ENCODE peak calls at places on chromosomes 2 and 18, in four cellular contexts. T is stomach, X is GM23338, P is HCT116. I is an unnamed sample.

GRCh38 chr2:30272761-30273573 is 41.6 kb downstream of the LBH start:
- DNase-seq in P (no peak), X (no peak), T (no peak), I (no peak)

GRCh38 chr2:102030855-102031527 is 39.2 kb downstream of the IL1R2 start:
- DNase-seq in T (no peak), P (no peak), X (no peak), I (no peak)

GRCh38 chr18:47345291-47345690 is 93.8 kb upstream of the SKOR2 start:
- DNase-seq in T (no peak), P (no peak), X (no peak), I (no peak)

GRCh38 chr2:36423172-36423571 is 67.6 kb downstream of the CRIM1 start:
- DNase-seq in X (no peak), T (no peak), P (no peak), I (no peak)

GRCh38 chr2:175630319-175631246 is 371.5 kb downstream of the LNPK start:
- DNase-seq in X (peak; percentile 4), T (no peak), P (no peak), I (no peak)

GRCh38 chr2:48259811-48260210 is 270.1 kb upstream of the STON1 start:
- DNase-seq in T (no peak), X (no peak), P (no peak), I (no peak)

GRCh38 chr2:177489719-177490301 is 97.2 kb downstream of the AGPS start:
- DNase-seq in P (peak; percentile 8), T (no peak), X (peak; percentile 68), I (no peak)

GRCh38 chr2:53584986-53585385 is 182.6 kb upstream of the CHAC2 start:
- DNase-seq in P (no peak), X (no peak), T (no peak), I (no peak)

GRCh38 chr2:206982360-206982759 is 43.0 kb downstream of the CPO start:
- DNase-seq in P (no peak), T (no peak), X (no peak), I (no peak)

GRCh38 chr2:118967124-118967880 is 25.3 kb downstream of the MARCO start:
- DNase-seq in X (no peak), T (no peak), P (no peak), I (no peak)
- H3K27ac ChIP-seq in X (no peak overlapping the region), T (no peak overlapping the region), P (no peak overlapping the region), I (no peak overlapping the region)

DNA sequence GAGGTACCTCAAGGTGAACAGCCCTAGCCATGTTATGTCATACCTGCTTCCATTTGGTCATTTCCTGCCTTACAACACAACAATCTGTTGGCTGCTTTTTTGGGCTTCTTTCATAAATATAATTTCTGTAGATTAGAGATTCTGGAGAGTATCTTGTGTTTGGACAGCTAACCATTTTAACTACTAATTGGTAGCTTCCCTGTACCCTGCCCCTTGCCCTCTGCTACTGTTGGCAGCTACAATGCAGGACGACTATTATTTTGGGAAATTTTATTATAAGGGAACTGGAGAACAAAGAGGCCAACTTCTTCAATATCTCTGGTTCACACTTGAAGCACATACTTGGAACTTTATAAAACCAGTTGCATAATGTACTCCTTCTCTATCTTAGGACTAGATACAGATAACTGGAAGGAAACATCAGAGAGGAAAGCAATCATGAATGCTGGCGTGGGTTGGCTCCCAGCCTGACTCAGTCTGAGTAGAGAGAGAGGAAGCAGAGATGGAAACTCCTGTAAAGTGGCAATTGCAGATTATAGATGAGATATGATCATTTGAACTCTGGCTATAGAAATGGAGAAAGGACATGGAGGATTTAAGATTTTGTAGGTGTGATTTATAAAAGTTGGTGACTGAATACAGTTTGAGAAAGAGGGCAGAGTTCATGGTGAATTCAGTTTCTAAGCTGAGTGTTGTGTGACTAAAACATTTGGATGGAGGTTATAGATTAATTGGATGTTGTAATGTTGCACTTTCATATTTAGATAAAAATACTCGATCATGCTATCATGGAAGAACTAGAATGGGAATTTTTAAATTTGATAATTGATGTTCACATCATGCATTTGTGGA is 74.5 kb downstream of the MDH1 start:
- DNase-seq in P (no peak), X (no peak), T (no peak), I (no peak)
- H3K4me1 ChIP-seq in P (no peaks in the 10 kb centered on the region), X (peaks cover 19% of the 10 kb centered on the region), T (no peaks in the 10 kb centered on the region), I (no peaks in the 10 kb centered on the region)

GRCh38 chr2:43186679-43187374 is 39.6 kb downstream of the ZFP36L2 start:
- DNase-seq in T (no peak), P (no peak), X (peak; percentile 57), I (no peak)

GRCh38 chr2:43185146-43185545 is 41.3 kb downstream of the ZFP36L2 start:
- DNase-seq in X (no peak), T (no peak), P (peak; percentile 69), I (no peak)

GRCh38 chr2:43184339-43184895 is 42.0 kb downstream of the ZFP36L2 start:
- DNase-seq in P (peak; percentile 93), T (no peak), X (no peak), I (peak; percentile 39)

GRCh38 chr2:43188561-43189386 is 37.6 kb downstream of the ZFP36L2 start:
- DNase-seq in T (no peak), X (no peak), P (no peak), I (no peak)

GRCh38 chr2:43186321-43186678 is 40.1 kb downstream of the ZFP36L2 start:
- DNase-seq in T (no peak), X (no peak), P (no peak), I (no peak)
- H3K27ac ChIP-seq in T (no peak overlapping the region), X (no peak overlapping the region), P (peak overlapping the region; percentile 51), I (no peak overlapping the region)

GRCh38 chr2:28096421-28096820 is 205.9 kb downstream of the BABAM2 start:
- DNase-seq in X (no peak), T (no peak), P (no peak), I (no peak)

GRCh38 chr2:28101123-28101522 is 210.6 kb downstream of the BABAM2 start:
- DNase-seq in X (no peak), P (no peak), T (no peak), I (no peak)

GRCh38 chr2:28102455-28102874 is 211.9 kb downstream of the BABAM2 start:
- DNase-seq in P (no peak), X (no peak), T (no peak), I (no peak)

GRCh38 chr2:28103611-28104010 is 213.1 kb downstream of the BABAM2 start:
- DNase-seq in X (no peak), T (no peak), P (no peak), I (no peak)

DNA sequence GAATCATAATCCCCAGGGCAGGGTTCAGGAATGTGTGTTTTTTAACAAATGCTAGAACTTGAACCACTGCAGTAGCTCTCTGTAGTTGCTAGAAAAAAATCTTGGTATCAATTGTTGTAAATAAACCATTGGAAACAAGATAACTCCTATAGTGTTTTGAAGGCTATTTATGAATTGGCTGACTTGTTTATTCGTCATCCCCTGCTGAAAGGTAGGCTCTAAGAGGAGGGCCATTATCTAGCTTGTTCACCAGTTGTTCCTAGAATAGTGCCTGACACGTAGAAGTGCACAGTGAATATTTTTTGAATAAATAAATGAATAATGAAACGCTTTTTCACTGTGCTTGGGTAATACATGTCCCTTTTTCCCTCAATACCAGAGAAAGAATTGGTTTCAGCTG is 211.4 kb downstream of the BABAM2 start:
- DNase-seq in X (no peak), T (no peak), P (no peak), I (no peak)
- H3K4me1 ChIP-seq in X (no peaks in the 10 kb centered on the region), T (peaks cover 10% of the 10 kb centered on the region), P (no peaks in the 10 kb centered on the region), I (no peaks in the 10 kb centered on the region)

DNA sequence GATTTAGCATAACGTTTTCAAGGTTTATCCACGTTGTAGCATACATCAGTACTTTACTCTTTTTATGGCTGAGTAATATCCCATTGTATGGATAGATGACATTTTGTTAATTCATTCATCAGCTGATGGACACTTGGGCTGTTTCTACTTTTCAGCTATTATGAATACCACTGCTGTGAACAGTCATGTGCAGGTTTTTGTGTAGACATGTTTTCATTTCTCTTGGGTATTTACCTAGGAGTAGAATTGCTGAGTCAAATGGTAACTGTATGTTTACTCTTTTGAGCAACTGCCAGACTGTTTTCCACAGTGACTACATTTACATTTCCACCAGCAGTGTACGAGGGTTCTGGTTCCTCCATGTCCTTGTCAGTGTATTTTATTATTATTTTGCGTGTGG is 33.9 kb downstream of the COX7A2L start:
- DNase-seq in T (no peak), X (peak; percentile 29), P (no peak), I (no peak)
- H3K27ac ChIP-seq in T (peak overlapping the region; percentile 11), X (no peak overlapping the region), P (no peak overlapping the region), I (no peak overlapping the region)

GRCh38 chr2:95016616-95017307 is 8.7 kb upstream of the MAL start:
- DNase-seq in T (no peak), P (no peak), X (no peak), I (no peak)
- H3K4me1 ChIP-seq in T (no peaks in the 10 kb centered on the region), P (no peaks in the 10 kb centered on the region), X (peaks cover 14% of the 10 kb centered on the region), I (peaks cover under 1% of the 10 kb centered on the region)

DNA sequence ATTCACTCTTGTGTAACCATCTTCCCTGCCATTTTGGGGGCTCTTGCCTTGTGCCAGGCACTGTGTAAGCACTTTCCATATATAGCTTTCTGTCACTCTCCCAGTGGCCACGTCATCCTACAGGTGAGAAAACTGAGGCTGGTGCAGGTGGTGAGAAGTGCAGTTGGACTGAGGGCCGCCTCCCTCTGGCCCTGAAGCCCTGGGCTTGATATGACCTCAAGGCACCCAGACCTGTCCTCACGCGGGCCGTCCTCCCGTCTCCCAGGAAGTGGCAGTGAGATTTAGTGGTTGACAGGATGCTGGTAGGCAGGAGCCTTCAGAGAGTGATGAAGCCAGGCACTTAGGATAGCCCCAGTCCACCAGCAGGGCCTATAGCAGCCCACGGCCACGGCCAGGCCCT is 30.5 kb downstream of the MAL start:
- DNase-seq in P (no peak), T (no peak), X (no peak), I (no peak)
- H3K27ac ChIP-seq in P (no peak overlapping the region), T (no peak overlapping the region), X (no peak overlapping the region), I (no peak overlapping the region)